ENCODE peak calls at places on chromosomes 12 and 14, in eight cellular contexts. Y is adrenal gland, E is right lobe of liver, P is tibial nerve, A is GM12878, L is HCT116, J is IMR-90, W is A549. Q is an unnamed sample. For H3K4me1, the result is how much of the 10 kb centered on the place peaks cover.

GRCh38 chr14:91113829-91114078 is at the start of gene DGLUCY:
- DNase-seq in Y (peak), P (no peak), L (no peak), A (no peak), E (peak), W (peak), J (peak), Q (peak)

GRCh38 chr14:90491221-90491867 is 94.5 kb downstream of the CALM1 start:
- DNase-seq in J (peak), A (no peak), W (no peak), E (peak), P (no peak), L (no peak), Y (peak), Q (peak)

GRCh38 chr12:69929531-69929930 is 104.5 kb downstream of the MYRFL start:
- DNase-seq in L (no peak), Y (no peak), A (no peak), E (no peak), W (no peak), P (no peak), J (peak), Q (no peak)

GRCh38 chr12:79251356-79251755 is 386.8 kb downstream of the SYT1 start:
- DNase-seq in L (no peak), Y (no peak), W (no peak), J (peak), P (no peak), A (no peak), E (no peak), Q (no peak)

GRCh38 chr12:123119808-123120207 is 31.1 kb downstream of the PITPNM2 start:
- DNase-seq in J (no peak), Y (no peak), W (no peak), E (no peak), P (no peak), L (no peak), A (peak), Q (no peak)

GRCh38 chr12:118103601-118104382 is at the start of gene VSIG10:
- DNase-seq in E (peak), P (peak), L (no peak), W (peak), A (no peak), J (peak), Y (peak), Q (peak)

GRCh38 chr12:129911437-129912049 is 7.7 kb upstream of the TMEM132D start:
- DNase-seq in E (peak), A (no peak), W (peak), P (no peak), Y (peak), J (no peak), L (no peak), Q (peak)

GRCh38 chr12:124419292-124420040 is 124.6 kb downstream of the RFLNA start:
- DNase-seq in Y (no peak), A (no peak), P (no peak), E (no peak), J (peak), W (no peak), L (no peak), Q (no peak)

GRCh38 chr12:3138896-3139590 is 61.9 kb downstream of the TSPAN9 start:
- DNase-seq in L (no peak), A (no peak), J (no peak), E (no peak), Y (no peak), P (no peak), W (no peak), Q (no peak)

GRCh38 chr14:22971152-22971551 is 11.2 kb downstream of the AJUBA start:
- DNase-seq in L (no peak), E (no peak), Y (no peak), A (no peak), J (no peak), W (no peak), P (no peak), Q (no peak)

GRCh38 chr14:102878174-102878969 is 44.1 kb upstream of the AMN start:
- DNase-seq in E (no peak), P (no peak), J (no peak), A (no peak), W (peak), L (no peak), Y (no peak), Q (no peak)
- TF ChIP-seq POLR2A in E (no peak), P (no peak), J (no peak), A (peak), W (no peak), L (no peak), Y (no peak), Q (no peak)

GRCh38 chr12:109599087-109599486 is 25.5 kb downstream of the MVK start:
- DNase-seq in A (no peak), E (no peak), Y (no peak), L (no peak), W (no peak), P (no peak), J (no peak), Q (no peak)

GRCh38 chr12:109596418-109597244 is 23.0 kb downstream of the MVK start:
- DNase-seq in A (no peak), L (no peak), W (no peak), Y (no peak), P (no peak), J (no peak), E (no peak), Q (no peak)

GRCh38 chr12:109598428-109598854 is 24.8 kb downstream of the MVK start:
- DNase-seq in A (no peak), J (no peak), Y (no peak), E (no peak), W (no peak), P (no peak), L (no peak), Q (no peak)

GRCh38 chr12:109597414-109597794 is 23.8 kb downstream of the MVK start:
- DNase-seq in Y (no peak), W (no peak), L (no peak), J (no peak), E (no peak), P (no peak), A (no peak), Q (no peak)

GRCh38 chr12:109597795-109598427 is 24.3 kb downstream of the MVK start:
- DNase-seq in W (peak), P (peak), J (peak), A (no peak), Y (peak), L (peak), E (peak), Q (peak)
- H3K4me1 ChIP-seq in W (under half), P (under half), J (under half), A (under half), Y (under half), L (under half), E (under half), Q (under half)

GRCh38 chr14:95535226-95536021 is 574 bp downstream of the GLRX5 start:
- DNase-seq in W (no peak), J (no peak), P (no peak), A (no peak), E (peak), L (no peak), Y (peak), Q (peak)
- TF ChIP-seq POLR2A in W (no peak), J (no peak), P (no peak), A (no peak), E (peak), L (no peak), Y (no peak), Q (no peak)

GRCh38 chr14:64937821-64938193 is 4.7 kb downstream of the GPX2 start:
- DNase-seq in Y (peak), L (no peak), P (no peak), W (peak), A (no peak), J (peak), E (no peak), Q (no peak)
- H3K4me1 ChIP-seq in Y (under half), L (under half), P (under half), W (half or more), A (under half), J (under half), E (under half), Q (half or more)

GRCh38 chr14:49582211-49582977 is 3.8 kb downstream of the RPS29 start:
- DNase-seq in L (no peak), W (no peak), E (no peak), J (no peak), A (no peak), P (no peak), Y (no peak), Q (no peak)
- TF ChIP-seq POLR2A in L (peak), W (no peak), E (peak), J (no peak), A (no peak), P (no peak), Y (no peak), Q (no peak)

GRCh38 chr12:62135553-62136200 is 124.5 kb upstream of the USP15 start:
- DNase-seq in L (no peak), Y (no peak), E (no peak), W (no peak), P (no peak), J (no peak), A (no peak), Q (no peak)

GRCh38 chr12:62133440-62133839 is 126.8 kb upstream of the USP15 start:
- DNase-seq in Y (no peak), J (no peak), A (no peak), L (no peak), W (no peak), P (no peak), E (no peak), Q (no peak)

GRCh38 chr12:62138527-62138926 is 121.7 kb upstream of the USP15 start:
- DNase-seq in A (no peak), J (no peak), Y (no peak), E (no peak), P (no peak), L (no peak), W (no peak), Q (no peak)
- H3K4me1 ChIP-seq in A (under half), J (under half), Y (under half), E (under half), P (under half), L (under half), W (under half), Q (under half)